ENCODE peak calls at places on chromosomes 5 and 9, in seven cellular contexts. R is gastrocnemius medialis, L is tibial nerve, U is ovary, Q is K562, N is spleen, Y is stomach. C is an unnamed sample. For H3K36me3, the result is how much of the 10 kb centered on the place peaks cover.

GRCh38 chr9:129225815-129226214 is 47.8 kb upstream of the IER5L start:
- DNase-seq in L (peak), R (peak), U (peak), N (peak), Y (peak), Q (peak), C (peak)

GRCh38 chr5:181160144-181160754 is 12.9 kb downstream of the OR2V2 start:
- DNase-seq in U (peak), Q (peak), N (peak), L (no peak), Y (no peak), R (no peak), C (no peak)

GRCh38 chr9:126719677-126720435 is 85.0 kb upstream of the ZBTB43 start:
- DNase-seq in R (peak), Q (peak), U (no peak), L (peak), N (peak), Y (peak), C (peak)

GRCh38 chr9:131441441-131441840 is 47.6 kb downstream of the PRRC2B start:
- DNase-seq in N (peak), L (no peak), Q (no peak), U (no peak), Y (no peak), R (no peak), C (no peak)

GRCh38 chr9:127865645-127866464 is 11.4 kb upstream of the ENG start:
- DNase-seq in L (no peak), Q (no peak), N (no peak), R (no peak), Y (no peak), U (no peak), C (no peak)

GRCh38 chr5:61866930-61867329 is 439.1 kb upstream of the KIF2A start:
- DNase-seq in Q (peak), R (no peak), L (no peak), Y (no peak), U (no peak), N (no peak), C (no peak)

GRCh38 chr9:114317665-114318357 is 5.1 kb upstream of the ORM1 start:
- DNase-seq in Y (no peak), Q (no peak), L (no peak), N (peak), R (no peak), U (no peak), C (no peak)

GRCh38 chr5:172498431-172499129 is 44.3 kb upstream of the SH3PXD2B start:
- DNase-seq in N (no peak), R (no peak), Y (no peak), L (no peak), U (peak), Q (no peak), C (no peak)

GRCh38 chr5:175859916-175860315 is 11.5 kb upstream of the CPLX2 start:
- DNase-seq in L (no peak), R (no peak), Y (no peak), N (no peak), Q (no peak), U (no peak), C (no peak)

GRCh38 chr5:78647838-78648358 is 674 bp downstream of the LHFPL2 start:
- DNase-seq in Q (no peak), U (peak), L (peak), N (no peak), R (peak), Y (peak), C (peak)

GRCh38 chr5:171816666-171817065 is 31.0 kb downstream of the SMIM23 start:
- DNase-seq in N (no peak), R (no peak), Q (no peak), L (no peak), Y (no peak), U (no peak), C (no peak)

GRCh38 chr9:70479880-70480291 is 65.4 kb upstream of the KLF9 start:
- DNase-seq in N (no peak), R (no peak), L (no peak), U (no peak), Q (no peak), Y (peak), C (peak)

GRCh38 chr5:122751293-122751753 is 23.6 kb upstream of the SNX2 start:
- DNase-seq in N (no peak), U (no peak), Q (no peak), Y (no peak), R (no peak), L (no peak), C (no peak)

GRCh38 chr5:43484049-43484849 is 584 bp upstream of the TMEM267 start:
- DNase-seq in R (peak), Q (peak), U (peak), L (peak), N (peak), Y (peak), C (peak)
- TF ChIP-seq POLR2A in R (peak), Q (peak), U (no peak), L (peak), N (no peak), Y (no peak), C (peak)

DNA sequence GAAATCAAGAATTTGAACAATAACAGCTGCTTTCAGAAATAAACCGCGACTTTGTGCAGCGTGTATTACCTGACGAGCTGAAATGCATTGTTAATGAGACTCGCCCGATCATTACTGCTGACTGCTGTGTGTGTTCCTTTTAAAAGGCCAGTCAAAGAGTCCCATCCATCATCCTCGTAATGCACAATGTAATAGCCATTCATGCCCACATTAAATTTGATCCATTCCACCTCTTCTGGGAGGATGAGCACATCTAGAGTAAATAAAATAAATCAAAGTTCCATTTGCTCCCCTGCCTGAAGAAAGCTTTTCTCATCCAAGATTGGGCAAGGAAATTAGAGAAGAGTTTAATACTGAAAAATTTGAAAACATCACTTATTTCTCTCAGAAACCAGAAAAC is 22.0 kb downstream of the ERAP1 start:
- DNase-seq in Y (no peak), L (no peak), R (no peak), Q (no peak), N (no peak), U (no peak), C (no peak)
- H3K36me3 ChIP-seq in Y (half or more), L (under half), R (half or more), Q (under half), N (half or more), U (under half), C (under half)

GRCh38 chr9:124491049-124491975 is 15.9 kb downstream of the NR5A1 start:
- DNase-seq in L (no peak), Q (no peak), R (no peak), U (no peak), N (no peak), Y (no peak), C (no peak)
- TF ChIP-seq POLR2A in L (no peak), Q (no peak), R (no peak), U (no peak), N (no peak), Y (no peak), C (no peak)

GRCh38 chr5:69504036-69504435 is 11.4 kb downstream of the OCLN start:
- DNase-seq in R (no peak), U (no peak), Y (no peak), L (no peak), N (no peak), Q (no peak), C (no peak)

GRCh38 chr5:69503144-69503488 is 10.5 kb downstream of the OCLN start:
- DNase-seq in R (no peak), Y (no peak), U (no peak), Q (peak), N (no peak), L (no peak), C (no peak)

GRCh38 chr5:69502375-69503143 is 10.0 kb downstream of the OCLN start:
- DNase-seq in R (no peak), L (no peak), Y (no peak), N (no peak), U (no peak), Q (no peak), C (no peak)

GRCh38 chr5:69509212-69509611 is 16.6 kb downstream of the OCLN start:
- DNase-seq in U (no peak), R (no peak), N (no peak), L (no peak), Y (no peak), Q (no peak), C (no peak)

DNA sequence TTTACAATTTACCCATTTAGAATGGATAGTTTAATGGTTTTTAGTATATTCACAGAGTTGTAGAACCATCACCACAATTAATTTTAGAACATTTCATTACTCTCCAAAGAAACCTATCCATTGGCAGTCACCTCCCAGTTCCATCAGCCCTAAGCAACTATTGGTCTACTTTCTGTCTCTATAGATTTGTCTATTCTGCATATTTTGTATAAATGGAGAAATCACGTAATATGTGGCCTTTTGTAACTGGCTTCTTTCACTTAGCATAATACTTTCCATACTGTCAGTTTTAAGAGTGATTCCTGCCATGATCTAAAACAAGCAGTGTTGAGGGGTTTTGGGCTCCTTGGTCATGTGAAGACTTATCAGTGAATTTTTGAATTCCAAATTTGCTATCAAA is 12.7 kb downstream of the OCLN start:
- DNase-seq in R (no peak), N (no peak), Y (no peak), U (no peak), Q (no peak), L (no peak), C (no peak)
- H3K36me3 ChIP-seq in R (under half), N (under half), Y (under half), U (under half), Q (under half), L (under half), C (under half)

DNA sequence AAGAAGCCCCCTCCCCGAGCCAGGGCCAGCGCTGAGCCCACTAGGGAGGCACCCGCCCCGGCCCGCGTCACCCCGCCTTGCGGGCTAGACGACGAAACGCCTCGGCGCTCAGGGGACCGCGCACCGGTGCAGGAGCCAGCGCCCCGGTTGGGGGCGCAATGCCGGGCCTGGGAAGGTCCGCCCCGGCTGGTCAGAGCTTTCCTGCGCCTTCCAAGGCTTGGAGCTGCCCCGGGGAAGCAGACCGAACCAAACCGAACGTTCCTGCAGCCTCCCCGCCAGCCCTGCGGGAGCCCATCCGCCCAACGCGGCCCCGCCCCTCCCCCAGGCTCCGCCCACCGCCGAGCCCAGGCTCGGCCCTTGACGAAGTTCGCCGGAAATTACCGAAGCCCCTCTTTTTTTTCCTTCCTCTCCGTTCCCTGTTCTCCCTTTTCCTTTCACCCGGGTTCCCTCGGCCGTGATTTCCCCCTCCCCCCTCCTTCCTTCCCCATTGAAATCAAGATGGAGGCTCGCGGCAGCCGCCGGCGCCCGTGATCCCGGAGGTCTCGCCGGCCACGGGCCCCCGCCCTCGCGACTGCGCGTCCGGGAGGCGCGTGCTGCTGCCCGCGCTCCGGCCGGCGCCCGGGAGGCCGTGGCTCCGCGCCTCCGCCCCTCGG is at the start of gene TRIO:
- DNase-seq in Q (peak), L (peak), R (peak), Y (peak), U (peak), N (peak), C (peak)
- TF ChIP-seq POLR2A in Q (no peak), L (peak), R (peak), Y (no peak), U (peak), N (no peak), C (peak)

GRCh38 chr5:151811593-151812321 is 40.0 kb downstream of the G3BP1 start:
- DNase-seq in U (no peak), Q (no peak), N (no peak), L (no peak), Y (no peak), R (peak), C (no peak)
- H3K36me3 ChIP-seq in U (under half), Q (half or more), N (under half), L (under half), Y (half or more), R (under half), C (under half)

GRCh38 chr9:2620876-2621677 is 510 bp upstream of the VLDLR start:
- DNase-seq in L (no peak), R (peak), U (peak), N (peak), Y (peak), Q (peak), C (peak)

GRCh38 chr9:2623866-2624682 is 2.5 kb downstream of the VLDLR start:
- DNase-seq in Q (no peak), U (no peak), Y (no peak), L (no peak), N (no peak), R (no peak), C (no peak)

GRCh38 chr9:2622361-2623045 is 916 bp downstream of the VLDLR start:
- DNase-seq in Q (no peak), U (peak), R (no peak), L (no peak), N (peak), Y (peak), C (peak)

GRCh38 chr9:2623046-2623865 is 1.7 kb downstream of the VLDLR start:
- DNase-seq in L (no peak), Y (peak), N (peak), R (peak), U (peak), Q (no peak), C (peak)

GRCh38 chr9:2621678-2622360 is at the start of gene VLDLR:
- DNase-seq in L (no peak), Q (peak), U (peak), Y (peak), R (peak), N (peak), C (peak)
- TF ChIP-seq POLR2A in L (no peak), Q (no peak), U (no peak), Y (no peak), R (no peak), N (no peak), C (no peak)